ENCODE peak calls at places on chromosomes 2 and 18, in eight cellular contexts. One of them, this sample, is unnamed.

GRCh38 chr2:108449410-108450200 is 599 bp downstream of the GCC2 start:
- DNase-seq in SJSA1: no peak
- DNase-seq in iris pigment epithelial cell: peak; percentile 36
- DNase-seq in head of caudate nucleus: no peak
- DNase-seq in left cardiac atrium: no peak
- DNase-seq in stimulated activated CD4-positive, alpha-beta T cell treated with anti-CD3 and anti-CD28 coated beads, Interleukin-12 subunit alpha, Interleukin-12 subunit beta, amount 100 ng/mL, for 48 hours: no peak
- DNase-seq in WTC11: no peak
- DNase-seq in mucosa of gallbladder: no peak
- DNase-seq in this sample: peak; percentile 19

GRCh38 chr18:28541941-28542340 is 365.0 kb upstream of the CDH2 start:
- DNase-seq in head of caudate nucleus: no peak
- DNase-seq in SJSA1: no peak
- DNase-seq in iris pigment epithelial cell: no peak
- DNase-seq in mucosa of gallbladder: no peak
- DNase-seq in stimulated activated CD4-positive, alpha-beta T cell treated with anti-CD3 and anti-CD28 coated beads, Interleukin-12 subunit alpha, Interleukin-12 subunit beta, amount 100 ng/mL, for 48 hours: no peak
- DNase-seq in WTC11: no peak
- DNase-seq in left cardiac atrium: no peak
- DNase-seq in this sample: no peak

GRCh38 chr2:174603280-174603679 is 5.7 kb upstream of the WIPF1 start:
- DNase-seq in head of caudate nucleus: peak; percentile 64
- DNase-seq in iris pigment epithelial cell: peak; percentile 59
- DNase-seq in left cardiac atrium: peak; percentile 46
- DNase-seq in stimulated activated CD4-positive, alpha-beta T cell treated with anti-CD3 and anti-CD28 coated beads, Interleukin-12 subunit alpha, Interleukin-12 subunit beta, amount 100 ng/mL, for 48 hours: no peak
- DNase-seq in SJSA1: no peak
- DNase-seq in mucosa of gallbladder: peak; percentile 65
- DNase-seq in WTC11: peak; percentile 28
- DNase-seq in this sample: no peak

GRCh38 chr2:58532641-58533040 is 291.5 kb upstream of the FANCL start:
- DNase-seq in stimulated activated CD4-positive, alpha-beta T cell treated with anti-CD3 and anti-CD28 coated beads, Interleukin-12 subunit alpha, Interleukin-12 subunit beta, amount 100 ng/mL, for 48 hours: no peak
- DNase-seq in WTC11: no peak
- DNase-seq in head of caudate nucleus: no peak
- DNase-seq in SJSA1: no peak
- DNase-seq in iris pigment epithelial cell: no peak
- DNase-seq in left cardiac atrium: no peak
- DNase-seq in mucosa of gallbladder: no peak
- DNase-seq in this sample: no peak

GRCh38 chr2:16339198-16339597 is 326.4 kb downstream of the CYRIA start:
- DNase-seq in head of caudate nucleus: no peak
- DNase-seq in SJSA1: no peak
- DNase-seq in mucosa of gallbladder: no peak
- DNase-seq in left cardiac atrium: no peak
- DNase-seq in iris pigment epithelial cell: no peak
- DNase-seq in stimulated activated CD4-positive, alpha-beta T cell treated with anti-CD3 and anti-CD28 coated beads, Interleukin-12 subunit alpha, Interleukin-12 subunit beta, amount 100 ng/mL, for 48 hours: no peak
- DNase-seq in WTC11: no peak
- DNase-seq in this sample: no peak

GRCh38 chr18:9433616-9434239 is 41.6 kb upstream of the RALBP1 start:
- DNase-seq in SJSA1: no peak
- DNase-seq in mucosa of gallbladder: no peak
- DNase-seq in iris pigment epithelial cell: peak; percentile 4
- DNase-seq in head of caudate nucleus: no peak
- DNase-seq in left cardiac atrium: no peak
- DNase-seq in WTC11: no peak
- DNase-seq in stimulated activated CD4-positive, alpha-beta T cell treated with anti-CD3 and anti-CD28 coated beads, Interleukin-12 subunit alpha, Interleukin-12 subunit beta, amount 100 ng/mL, for 48 hours: no peak
- DNase-seq in this sample: no peak

GRCh38 chr18:35933982-35934381 is 38.5 kb upstream of the RMP24 start:
- DNase-seq in WTC11: no peak
- DNase-seq in SJSA1: no peak
- DNase-seq in stimulated activated CD4-positive, alpha-beta T cell treated with anti-CD3 and anti-CD28 coated beads, Interleukin-12 subunit alpha, Interleukin-12 subunit beta, amount 100 ng/mL, for 48 hours: no peak
- DNase-seq in left cardiac atrium: no peak
- DNase-seq in mucosa of gallbladder: no peak
- DNase-seq in head of caudate nucleus: no peak
- DNase-seq in iris pigment epithelial cell: no peak
- DNase-seq in this sample: no peak

GRCh38 chr2:230921806-230922595 is 3.0 kb downstream of the GPR55 start:
- DNase-seq in mucosa of gallbladder: no peak
- DNase-seq in SJSA1: peak; percentile 25
- DNase-seq in WTC11: peak; percentile 8
- DNase-seq in head of caudate nucleus: no peak
- DNase-seq in stimulated activated CD4-positive, alpha-beta T cell treated with anti-CD3 and anti-CD28 coated beads, Interleukin-12 subunit alpha, Interleukin-12 subunit beta, amount 100 ng/mL, for 48 hours: no peak
- DNase-seq in left cardiac atrium: no peak
- DNase-seq in iris pigment epithelial cell: no peak
- DNase-seq in this sample: no peak

GRCh38 chr18:25831226-25831828 is 259.1 kb downstream of the SS18 start:
- DNase-seq in head of caudate nucleus: no peak
- DNase-seq in stimulated activated CD4-positive, alpha-beta T cell treated with anti-CD3 and anti-CD28 coated beads, Interleukin-12 subunit alpha, Interleukin-12 subunit beta, amount 100 ng/mL, for 48 hours: no peak
- DNase-seq in left cardiac atrium: no peak
- DNase-seq in mucosa of gallbladder: no peak
- DNase-seq in SJSA1: no peak
- DNase-seq in iris pigment epithelial cell: no peak
- DNase-seq in WTC11: no peak
- DNase-seq in this sample: no peak

GRCh38 chr2:11764359-11764758 is 17.9 kb downstream of the LPIN1 start:
- DNase-seq in stimulated activated CD4-positive, alpha-beta T cell treated with anti-CD3 and anti-CD28 coated beads, Interleukin-12 subunit alpha, Interleukin-12 subunit beta, amount 100 ng/mL, for 48 hours: no peak
- DNase-seq in SJSA1: no peak
- DNase-seq in left cardiac atrium: peak; percentile 62
- DNase-seq in head of caudate nucleus: no peak
- DNase-seq in WTC11: no peak
- DNase-seq in iris pigment epithelial cell: no peak
- DNase-seq in mucosa of gallbladder: peak; percentile 48
- DNase-seq in this sample: no peak

GRCh38 chr2:133379159-133379558 is 189.1 kb downstream of the NCKAP5 start:
- DNase-seq in mucosa of gallbladder: no peak
- DNase-seq in iris pigment epithelial cell: no peak
- DNase-seq in stimulated activated CD4-positive, alpha-beta T cell treated with anti-CD3 and anti-CD28 coated beads, Interleukin-12 subunit alpha, Interleukin-12 subunit beta, amount 100 ng/mL, for 48 hours: no peak
- DNase-seq in SJSA1: no peak
- DNase-seq in left cardiac atrium: no peak
- DNase-seq in WTC11: no peak
- DNase-seq in head of caudate nucleus: no peak
- DNase-seq in this sample: no peak

GRCh38 chr2:138447889-138448570 is 53.5 kb upstream of the SPOPL start:
- DNase-seq in stimulated activated CD4-positive, alpha-beta T cell treated with anti-CD3 and anti-CD28 coated beads, Interleukin-12 subunit alpha, Interleukin-12 subunit beta, amount 100 ng/mL, for 48 hours: no peak
- DNase-seq in mucosa of gallbladder: no peak
- DNase-seq in SJSA1: no peak
- DNase-seq in head of caudate nucleus: no peak
- DNase-seq in iris pigment epithelial cell: no peak
- DNase-seq in left cardiac atrium: no peak
- DNase-seq in WTC11: no peak
- DNase-seq in this sample: no peak

GRCh38 chr2:163856941-163857340 is 121.1 kb upstream of the FIGN start:
- DNase-seq in head of caudate nucleus: no peak
- DNase-seq in mucosa of gallbladder: no peak
- DNase-seq in SJSA1: no peak
- DNase-seq in iris pigment epithelial cell: peak; percentile 17
- DNase-seq in WTC11: no peak
- DNase-seq in stimulated activated CD4-positive, alpha-beta T cell treated with anti-CD3 and anti-CD28 coated beads, Interleukin-12 subunit alpha, Interleukin-12 subunit beta, amount 100 ng/mL, for 48 hours: no peak
- DNase-seq in left cardiac atrium: no peak
- DNase-seq in this sample: no peak

GRCh38 chr2:57899898-57900297 is 146.7 kb upstream of the VRK2 start:
- DNase-seq in stimulated activated CD4-positive, alpha-beta T cell treated with anti-CD3 and anti-CD28 coated beads, Interleukin-12 subunit alpha, Interleukin-12 subunit beta, amount 100 ng/mL, for 48 hours: no peak
- DNase-seq in iris pigment epithelial cell: no peak
- DNase-seq in mucosa of gallbladder: no peak
- DNase-seq in head of caudate nucleus: no peak
- DNase-seq in left cardiac atrium: no peak
- DNase-seq in SJSA1: no peak
- DNase-seq in WTC11: no peak
- DNase-seq in this sample: no peak

GRCh38 chr2:189580662-189581353 is at the start of gene SLC40A1:
- DNase-seq in head of caudate nucleus: peak; percentile 24
- DNase-seq in left cardiac atrium: peak; percentile 88
- DNase-seq in mucosa of gallbladder: peak; percentile 82
- DNase-seq in WTC11: peak; percentile 60
- DNase-seq in iris pigment epithelial cell: peak; percentile 48
- DNase-seq in SJSA1: peak; percentile 45
- DNase-seq in stimulated activated CD4-positive, alpha-beta T cell treated with anti-CD3 and anti-CD28 coated beads, Interleukin-12 subunit alpha, Interleukin-12 subunit beta, amount 100 ng/mL, for 48 hours: peak; percentile 47
- DNase-seq in this sample: peak; percentile 91

GRCh38 chr2:8193686-8194615 is 487.9 kb upstream of the ID2 start:
- DNase-seq in iris pigment epithelial cell: no peak
- DNase-seq in mucosa of gallbladder: peak; percentile 39
- DNase-seq in SJSA1: no peak
- DNase-seq in WTC11: peak; percentile 64
- DNase-seq in left cardiac atrium: no peak
- DNase-seq in stimulated activated CD4-positive, alpha-beta T cell treated with anti-CD3 and anti-CD28 coated beads, Interleukin-12 subunit alpha, Interleukin-12 subunit beta, amount 100 ng/mL, for 48 hours: no peak
- DNase-seq in head of caudate nucleus: no peak
- DNase-seq in this sample: no peak

GRCh38 chr2:173553589-173553988 is 198.9 kb downstream of the CDCA7 start:
- DNase-seq in iris pigment epithelial cell: peak; percentile 50
- DNase-seq in left cardiac atrium: no peak
- DNase-seq in SJSA1: no peak
- DNase-seq in WTC11: no peak
- DNase-seq in stimulated activated CD4-positive, alpha-beta T cell treated with anti-CD3 and anti-CD28 coated beads, Interleukin-12 subunit alpha, Interleukin-12 subunit beta, amount 100 ng/mL, for 48 hours: no peak
- DNase-seq in head of caudate nucleus: no peak
- DNase-seq in mucosa of gallbladder: no peak
- DNase-seq in this sample: no peak

GRCh38 chr2:26848336-26849055 is 564 bp downstream of the DPYSL5 start:
- DNase-seq in WTC11: no peak
- DNase-seq in mucosa of gallbladder: no peak
- DNase-seq in stimulated activated CD4-positive, alpha-beta T cell treated with anti-CD3 and anti-CD28 coated beads, Interleukin-12 subunit alpha, Interleukin-12 subunit beta, amount 100 ng/mL, for 48 hours: no peak
- DNase-seq in iris pigment epithelial cell: no peak
- DNase-seq in head of caudate nucleus: peak; percentile 4
- DNase-seq in left cardiac atrium: no peak
- DNase-seq in SJSA1: no peak
- DNase-seq in this sample: peak; percentile 40

GRCh38 chr2:62999905-63000304 is 50.7 kb upstream of the OTX1 start:
- DNase-seq in WTC11: no peak
- DNase-seq in stimulated activated CD4-positive, alpha-beta T cell treated with anti-CD3 and anti-CD28 coated beads, Interleukin-12 subunit alpha, Interleukin-12 subunit beta, amount 100 ng/mL, for 48 hours: no peak
- DNase-seq in head of caudate nucleus: no peak
- DNase-seq in left cardiac atrium: peak; percentile 27
- DNase-seq in iris pigment epithelial cell: peak; percentile 33
- DNase-seq in mucosa of gallbladder: peak; percentile 31
- DNase-seq in SJSA1: no peak
- DNase-seq in this sample: no peak

GRCh38 chr2:99337931-99338580 is 867 bp downstream of the EIF5B start:
- DNase-seq in WTC11: no peak
- DNase-seq in mucosa of gallbladder: no peak
- DNase-seq in left cardiac atrium: no peak
- DNase-seq in SJSA1: no peak
- DNase-seq in iris pigment epithelial cell: peak; percentile 28
- DNase-seq in head of caudate nucleus: no peak
- DNase-seq in stimulated activated CD4-positive, alpha-beta T cell treated with anti-CD3 and anti-CD28 coated beads, Interleukin-12 subunit alpha, Interleukin-12 subunit beta, amount 100 ng/mL, for 48 hours: no peak
- DNase-seq in this sample: no peak

GRCh38 chr2:240412211-240412830 is 23.1 kb upstream of the GPC1 start:
- DNase-seq in WTC11: peak; percentile 26
- DNase-seq in mucosa of gallbladder: no peak
- DNase-seq in SJSA1: peak; percentile 41
- DNase-seq in iris pigment epithelial cell: no peak
- DNase-seq in head of caudate nucleus: no peak
- DNase-seq in left cardiac atrium: peak; percentile 23
- DNase-seq in stimulated activated CD4-positive, alpha-beta T cell treated with anti-CD3 and anti-CD28 coated beads, Interleukin-12 subunit alpha, Interleukin-12 subunit beta, amount 100 ng/mL, for 48 hours: no peak
- DNase-seq in this sample: peak; percentile 14

GRCh38 chr2:186532891-186533290 is 46.8 kb downstream of the ZC3H15 start:
- DNase-seq in stimulated activated CD4-positive, alpha-beta T cell treated with anti-CD3 and anti-CD28 coated beads, Interleukin-12 subunit alpha, Interleukin-12 subunit beta, amount 100 ng/mL, for 48 hours: no peak
- DNase-seq in head of caudate nucleus: no peak
- DNase-seq in iris pigment epithelial cell: peak; percentile 65
- DNase-seq in WTC11: no peak
- DNase-seq in SJSA1: no peak
- DNase-seq in mucosa of gallbladder: no peak
- DNase-seq in left cardiac atrium: no peak
- DNase-seq in this sample: no peak

GRCh38 chr2:133123393-133123792 is 444.9 kb downstream of the NCKAP5 start:
- DNase-seq in left cardiac atrium: no peak
- DNase-seq in mucosa of gallbladder: no peak
- DNase-seq in iris pigment epithelial cell: no peak
- DNase-seq in WTC11: no peak
- DNase-seq in SJSA1: no peak
- DNase-seq in stimulated activated CD4-positive, alpha-beta T cell treated with anti-CD3 and anti-CD28 coated beads, Interleukin-12 subunit alpha, Interleukin-12 subunit beta, amount 100 ng/mL, for 48 hours: no peak
- DNase-seq in head of caudate nucleus: no peak
- DNase-seq in this sample: no peak

GRCh38 chr2:234949762-234950434 is 1.9 kb upstream of the SH3BP4 start:
- DNase-seq in WTC11: no peak
- DNase-seq in mucosa of gallbladder: no peak
- DNase-seq in head of caudate nucleus: no peak
- DNase-seq in SJSA1: peak; percentile 89
- DNase-seq in left cardiac atrium: no peak
- DNase-seq in stimulated activated CD4-positive, alpha-beta T cell treated with anti-CD3 and anti-CD28 coated beads, Interleukin-12 subunit alpha, Interleukin-12 subunit beta, amount 100 ng/mL, for 48 hours: no peak
- DNase-seq in iris pigment epithelial cell: peak; percentile 100
- DNase-seq in this sample: no peak

GRCh38 chr2:12884713-12885282 is 168.1 kb downstream of the TRIB2 start:
- DNase-seq in iris pigment epithelial cell: peak; percentile 78
- DNase-seq in SJSA1: peak; percentile 57
- DNase-seq in head of caudate nucleus: no peak
- DNase-seq in left cardiac atrium: peak; percentile 59
- DNase-seq in mucosa of gallbladder: no peak
- DNase-seq in WTC11: no peak
- DNase-seq in stimulated activated CD4-positive, alpha-beta T cell treated with anti-CD3 and anti-CD28 coated beads, Interleukin-12 subunit alpha, Interleukin-12 subunit beta, amount 100 ng/mL, for 48 hours: no peak
- DNase-seq in this sample: no peak

GRCh38 chr18:28581503-28582169 is 404.7 kb upstream of the CDH2 start:
- DNase-seq in SJSA1: no peak
- DNase-seq in stimulated activated CD4-positive, alpha-beta T cell treated with anti-CD3 and anti-CD28 coated beads, Interleukin-12 subunit alpha, Interleukin-12 subunit beta, amount 100 ng/mL, for 48 hours: no peak
- DNase-seq in mucosa of gallbladder: no peak
- DNase-seq in WTC11: no peak
- DNase-seq in head of caudate nucleus: no peak
- DNase-seq in iris pigment epithelial cell: no peak
- DNase-seq in left cardiac atrium: no peak
- DNase-seq in this sample: no peak

GRCh38 chr2:220191737-220192136 is 564.3 kb downstream of the SLC4A3 start:
- DNase-seq in iris pigment epithelial cell: no peak
- DNase-seq in stimulated activated CD4-positive, alpha-beta T cell treated with anti-CD3 and anti-CD28 coated beads, Interleukin-12 subunit alpha, Interleukin-12 subunit beta, amount 100 ng/mL, for 48 hours: no peak
- DNase-seq in WTC11: no peak
- DNase-seq in SJSA1: no peak
- DNase-seq in head of caudate nucleus: no peak
- DNase-seq in mucosa of gallbladder: no peak
- DNase-seq in left cardiac atrium: no peak
- DNase-seq in this sample: no peak

GRCh38 chr2:31354837-31355236 is 59.7 kb downstream of the XDH start:
- DNase-seq in iris pigment epithelial cell: peak; percentile 22
- DNase-seq in SJSA1: no peak
- DNase-seq in mucosa of gallbladder: no peak
- DNase-seq in head of caudate nucleus: no peak
- DNase-seq in left cardiac atrium: no peak
- DNase-seq in WTC11: no peak
- DNase-seq in stimulated activated CD4-positive, alpha-beta T cell treated with anti-CD3 and anti-CD28 coated beads, Interleukin-12 subunit alpha, Interleukin-12 subunit beta, amount 100 ng/mL, for 48 hours: no peak
- DNase-seq in this sample: no peak

GRCh38 chr2:121664086-121664485 is 14.8 kb upstream of the CLASP1 start:
- DNase-seq in stimulated activated CD4-positive, alpha-beta T cell treated with anti-CD3 and anti-CD28 coated beads, Interleukin-12 subunit alpha, Interleukin-12 subunit beta, amount 100 ng/mL, for 48 hours: no peak
- DNase-seq in SJSA1: no peak
- DNase-seq in iris pigment epithelial cell: peak; percentile 54
- DNase-seq in mucosa of gallbladder: no peak
- DNase-seq in head of caudate nucleus: no peak
- DNase-seq in WTC11: no peak
- DNase-seq in left cardiac atrium: no peak
- DNase-seq in this sample: no peak

GRCh38 chr2:2542316-2542715 is 211.2 kb upstream of the MYT1L start:
- DNase-seq in mucosa of gallbladder: no peak
- DNase-seq in head of caudate nucleus: no peak
- DNase-seq in left cardiac atrium: no peak
- DNase-seq in iris pigment epithelial cell: no peak
- DNase-seq in SJSA1: no peak
- DNase-seq in WTC11: no peak
- DNase-seq in stimulated activated CD4-positive, alpha-beta T cell treated with anti-CD3 and anti-CD28 coated beads, Interleukin-12 subunit alpha, Interleukin-12 subunit beta, amount 100 ng/mL, for 48 hours: no peak
- DNase-seq in this sample: no peak

GRCh38 chr2:177992992-177993391 is 79.6 kb downstream of the PDE11A start:
- DNase-seq in left cardiac atrium: no peak
- DNase-seq in mucosa of gallbladder: no peak
- DNase-seq in SJSA1: no peak
- DNase-seq in stimulated activated CD4-positive, alpha-beta T cell treated with anti-CD3 and anti-CD28 coated beads, Interleukin-12 subunit alpha, Interleukin-12 subunit beta, amount 100 ng/mL, for 48 hours: no peak
- DNase-seq in iris pigment epithelial cell: no peak
- DNase-seq in head of caudate nucleus: no peak
- DNase-seq in WTC11: no peak
- DNase-seq in this sample: no peak

GRCh38 chr2:219178377-219179175 is 501 bp downstream of the RETREG2 start:
- DNase-seq in mucosa of gallbladder: peak; percentile 29
- DNase-seq in WTC11: peak; percentile 47
- DNase-seq in SJSA1: peak; percentile 60
- DNase-seq in stimulated activated CD4-positive, alpha-beta T cell treated with anti-CD3 and anti-CD28 coated beads, Interleukin-12 subunit alpha, Interleukin-12 subunit beta, amount 100 ng/mL, for 48 hours: no peak
- DNase-seq in left cardiac atrium: peak; percentile 62
- DNase-seq in head of caudate nucleus: peak; percentile 29
- DNase-seq in iris pigment epithelial cell: peak; percentile 37
- DNase-seq in this sample: peak; percentile 62

GRCh38 chr2:144288428-144288827 is 231.5 kb downstream of the ZEB2 start:
- DNase-seq in mucosa of gallbladder: no peak
- DNase-seq in head of caudate nucleus: no peak
- DNase-seq in iris pigment epithelial cell: peak; percentile 15
- DNase-seq in WTC11: no peak
- DNase-seq in stimulated activated CD4-positive, alpha-beta T cell treated with anti-CD3 and anti-CD28 coated beads, Interleukin-12 subunit alpha, Interleukin-12 subunit beta, amount 100 ng/mL, for 48 hours: no peak
- DNase-seq in left cardiac atrium: no peak
- DNase-seq in SJSA1: no peak
- DNase-seq in this sample: no peak

GRCh38 chr2:71889991-71890684 is 257.5 kb downstream of the CYP26B1 start:
- DNase-seq in iris pigment epithelial cell: peak; percentile 98
- DNase-seq in stimulated activated CD4-positive, alpha-beta T cell treated with anti-CD3 and anti-CD28 coated beads, Interleukin-12 subunit alpha, Interleukin-12 subunit beta, amount 100 ng/mL, for 48 hours: no peak
- DNase-seq in head of caudate nucleus: no peak
- DNase-seq in left cardiac atrium: peak; percentile 44
- DNase-seq in SJSA1: no peak
- DNase-seq in WTC11: no peak
- DNase-seq in mucosa of gallbladder: peak; percentile 10
- DNase-seq in this sample: no peak